ENCODE peak calls at places on chromosomes 7 and 10, in four cellular contexts. Q is osteoblast; H is activated naive CD4-positive, alpha-beta T cell treated with anti-CD3 and anti-CD28 coated beads, Interleukin-2, amount 10 ng/mL, durations not matched to agents 7 days and 5 days; W is neural crest cell. B is an unnamed sample.

GRCh38 chr7:64888901-64889685 is 14.0 kb upstream of the ZNF273 start:
- DNase-seq in H (peak; percentile 42), W (no peak), Q (peak; percentile 46), B (peak; percentile 34)

GRCh38 chr10:323651-324293 is 188.5 kb downstream of the ZMYND11 start:
- DNase-seq in H (peak; percentile 49), W (no peak), Q (peak; percentile 99), B (no peak)

GRCh38 chr10:24603333-24603732 is 120.4 kb downstream of the ARHGAP21 start:
- DNase-seq in H (no peak), W (no peak), Q (peak; percentile 78), B (peak; percentile 48)

GRCh38 chr7:2260820-2261219 is 18.8 kb downstream of the NUDT1 start:
- DNase-seq in Q (peak; percentile 76), W (no peak), H (no peak), B (no peak)

GRCh38 chr7:64630496-64630895 is 35.4 kb upstream of the ZNF107 start:
- DNase-seq in W (no peak), H (no peak), Q (no peak), B (peak; percentile 52)

GRCh38 chr10:130301026-130301892 is 165.1 kb downstream of the GLRX3 start:
- DNase-seq in H (peak; percentile 75), Q (peak; percentile 51), W (no peak), B (no peak)

GRCh38 chr10:17454801-17455520 is 566 bp upstream of the ST8SIA6 start:
- DNase-seq in H (no peak), Q (peak; percentile 84), W (no peak), B (no peak)

GRCh38 chr10:2202401-2202800 is 465.1 kb upstream of the ADARB2 start:
- DNase-seq in Q (no peak), H (no peak), W (no peak), B (no peak)

GRCh38 chr7:68107256-68107655 is 1110.6 kb downstream of the TYW1 start:
- DNase-seq in W (no peak), H (no peak), Q (no peak), B (peak; percentile 14)

GRCh38 chr10:3451516-3452185 is 279.1 kb upstream of the PITRM1 start:
- DNase-seq in W (no peak), H (no peak), Q (no peak), B (no peak)

GRCh38 chr10:43585981-43586738 is 11.7 kb upstream of the ZNF239 start:
- DNase-seq in W (no peak), H (no peak), Q (no peak), B (no peak)

GRCh38 chr10:117318909-117319308 is 56.3 kb downstream of the PDZD8 start:
- DNase-seq in Q (no peak), W (no peak), H (no peak), B (no peak)

GRCh38 chr7:150716368-150716767 is at the start of gene GIMAP1:
- DNase-seq in H (peak; percentile 79), Q (no peak), W (no peak), B (no peak)

GRCh38 chr10:24279166-24279565 is 70.2 kb downstream of the KIAA1217 start:
- DNase-seq in H (no peak), Q (no peak), W (no peak), B (no peak)

GRCh38 chr7:106521115-106521514 is 139.8 kb downstream of the CCDC71L start:
- DNase-seq in H (no peak), W (no peak), Q (peak; percentile 53), B (no peak)

GRCh38 chr7:7077945-7078344 is 104.4 kb upstream of the C1GALT1 start:
- DNase-seq in W (no peak), H (no peak), Q (no peak), B (no peak)

GRCh38 chr10:104139221-104139620 is 17.2 kb downstream of the SFR1 start:
- DNase-seq in W (no peak), Q (no peak), H (no peak), B (no peak)